ENCODE peak calls at places on chromosomes 3 and 15, in five cellular contexts. E is hepatocyte, J is fibroblast of lung, B is testis, P is fibroblast of the aortic adventitia. C is an unnamed sample.

GRCh38 chr3:168071535-168071934 is 24.2 kb downstream of the GOLIM4 start:
- DNase-seq in E (no peak), J (peak), B (no peak), P (peak), C (no peak)

GRCh38 chr15:56582785-56583184 is 117.8 kb upstream of the MNS1 start:
- DNase-seq in E (no peak), J (peak), B (no peak), P (no peak), C (no peak)

GRCh38 chr3:104887069-104887468 is 479.6 kb upstream of the ALCAM start:
- DNase-seq in E (no peak), J (peak), B (no peak), P (no peak), C (no peak)

GRCh38 chr3:23036728-23037127 is 166.4 kb upstream of the UBE2E2 start:
- DNase-seq in E (no peak), J (no peak), B (no peak), P (peak), C (no peak)

GRCh38 chr3:120864541-120864940 is 43.5 kb upstream of the STXBP5L start:
- DNase-seq in E (no peak), J (no peak), B (no peak), P (no peak), C (no peak)

GRCh38 chr3:97102641-97103040 is 288.2 kb downstream of the EPHA6 start:
- DNase-seq in E (no peak), J (peak), B (no peak), P (no peak), C (no peak)

GRCh38 chr3:66795365-66795764 is 202.7 kb upstream of the KBTBD8 start:
- DNase-seq in E (no peak), J (peak), B (no peak), P (peak), C (peak)

GRCh38 chr3:177601120-177601519 is 403.8 kb upstream of the TBL1XR1 start:
- DNase-seq in E (no peak), J (no peak), B (no peak), P (no peak), C (no peak)

GRCh38 chr15:94582368-94582767 is 351.0 kb downstream of the MCTP2 start:
- DNase-seq in E (peak), J (no peak), B (peak), P (no peak), C (no peak)

GRCh38 chr15:69853572-69853971 is 244.1 kb downstream of the TLE3 start:
- DNase-seq in E (peak), J (peak), B (no peak), P (peak), C (peak)

GRCh38 chr15:45242289-45242688 is 9.7 kb upstream of the SLC28A2 start:
- DNase-seq in E (no peak), J (peak), B (no peak), P (peak), C (no peak)
- H3K4me3 ChIP-seq in E (no peak), J (no peak), B (no peak), P (no peak), C (no peak)

GRCh38 chr3:14581334-14582072 is 41.4 kb upstream of the GRIP2 start:
- DNase-seq in E (no peak), J (no peak), B (no peak), P (no peak), C (no peak)

GRCh38 chr3:14574183-14574582 is 34.0 kb upstream of the GRIP2 start:
- DNase-seq in E (no peak), J (no peak), B (no peak), P (no peak), C (no peak)

GRCh38 chr3:14573706-14574105 is 33.6 kb upstream of the GRIP2 start:
- DNase-seq in E (no peak), J (no peak), B (no peak), P (no peak), C (no peak)

GRCh38 chr3:14576163-14576562 is 36.0 kb upstream of the GRIP2 start:
- DNase-seq in E (no peak), J (no peak), B (no peak), P (no peak), C (no peak)

DNA sequence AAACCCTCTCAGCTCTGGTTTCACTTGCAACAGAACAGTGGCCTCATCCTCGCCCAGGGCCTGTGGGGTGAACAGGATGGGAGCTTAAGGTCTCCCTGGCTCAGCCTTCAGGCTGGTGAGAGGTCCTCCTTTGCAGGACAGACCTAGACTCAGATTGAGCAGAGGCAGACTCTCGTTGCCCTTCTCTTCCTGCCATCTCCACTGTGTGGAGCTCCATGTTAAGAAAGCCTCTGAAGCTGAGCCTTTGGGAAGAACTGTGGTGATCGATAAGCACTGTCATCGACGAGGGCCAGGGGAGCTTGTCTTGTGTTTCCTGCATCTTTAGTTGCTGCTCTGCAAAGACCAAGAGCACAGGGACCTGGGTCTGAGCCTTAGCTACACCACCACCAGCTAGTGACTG is 37.8 kb upstream of the GRIP2 start:
- DNase-seq in E (no peak), J (no peak), B (no peak), P (no peak), C (no peak)
- TF ChIP-seq CTCF in E (no peak), J (no peak), B (no peak), P (no peak), C (peak)

DNA sequence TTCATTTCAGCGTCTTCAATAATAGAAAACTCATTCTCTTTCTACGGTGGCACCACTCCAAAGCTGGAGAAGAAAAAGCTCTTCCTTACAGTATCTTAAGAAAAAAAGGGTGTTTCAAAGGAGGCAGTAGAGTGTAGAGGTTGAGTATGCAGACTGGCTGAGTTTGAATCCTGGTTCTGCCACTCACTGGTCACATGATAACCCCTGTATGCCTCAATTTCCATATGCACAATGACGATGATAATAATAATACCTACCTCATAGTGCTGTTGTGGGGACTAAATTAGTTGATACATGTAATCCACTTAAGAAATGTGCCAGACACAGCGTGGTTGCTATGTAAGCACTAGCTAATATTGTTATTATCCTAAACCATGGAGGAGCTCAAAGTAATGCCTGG is 4.5 kb downstream of the ANP32A start:
- DNase-seq in E (no peak), J (no peak), B (no peak), P (no peak), C (no peak)
- H3K4me3 ChIP-seq in E (peak), J (no peak), B (no peak), P (no peak), C (no peak)

DNA sequence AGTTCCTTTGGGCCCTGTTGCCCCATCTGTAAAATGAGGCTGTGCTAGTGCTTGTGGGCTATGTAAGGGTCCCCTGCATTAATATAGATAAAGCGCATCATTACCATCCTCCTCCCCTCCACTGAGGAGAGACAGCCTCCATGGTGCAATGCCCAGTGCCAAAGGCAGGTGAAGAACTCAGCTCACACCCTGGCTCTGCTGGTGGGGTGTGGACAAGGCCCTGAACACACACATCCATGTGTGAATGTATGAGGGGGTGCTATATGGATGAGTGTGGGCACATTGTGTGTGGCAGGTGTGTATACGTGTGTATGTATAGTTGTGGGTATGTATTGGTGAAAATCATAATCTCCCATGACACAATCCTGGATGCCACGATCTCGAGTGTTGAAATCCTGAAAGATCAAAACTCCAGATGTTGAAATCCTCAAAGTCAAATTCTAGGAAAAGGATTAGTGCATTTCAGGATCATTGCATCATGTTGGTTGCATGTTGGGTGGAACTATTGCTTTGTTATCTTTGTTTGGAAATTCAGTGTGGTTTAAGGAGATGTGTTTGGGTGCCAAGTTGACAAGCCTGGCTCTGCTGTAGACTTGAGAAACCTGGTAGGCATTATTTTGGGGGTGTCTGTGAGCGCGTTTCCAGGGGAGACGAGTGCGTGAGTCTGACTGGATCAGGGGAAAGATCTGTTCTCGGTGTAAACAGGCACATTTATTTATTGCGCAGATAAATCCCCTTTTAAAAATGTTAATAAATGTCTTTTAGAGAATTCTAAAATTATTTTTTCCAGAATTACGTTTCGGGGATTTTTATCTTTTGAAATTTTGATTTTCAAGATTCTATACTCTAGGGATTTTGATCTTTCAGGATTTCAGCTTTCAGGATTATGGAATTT is 42.0 kb upstream of the SEC61A1 start:
- DNase-seq in E (no peak), J (peak), B (no peak), P (peak), C (peak)
- TF ChIP-seq CTCF in E (no peak), J (no peak), B (no peak), P (peak), C (no peak)

DNA sequence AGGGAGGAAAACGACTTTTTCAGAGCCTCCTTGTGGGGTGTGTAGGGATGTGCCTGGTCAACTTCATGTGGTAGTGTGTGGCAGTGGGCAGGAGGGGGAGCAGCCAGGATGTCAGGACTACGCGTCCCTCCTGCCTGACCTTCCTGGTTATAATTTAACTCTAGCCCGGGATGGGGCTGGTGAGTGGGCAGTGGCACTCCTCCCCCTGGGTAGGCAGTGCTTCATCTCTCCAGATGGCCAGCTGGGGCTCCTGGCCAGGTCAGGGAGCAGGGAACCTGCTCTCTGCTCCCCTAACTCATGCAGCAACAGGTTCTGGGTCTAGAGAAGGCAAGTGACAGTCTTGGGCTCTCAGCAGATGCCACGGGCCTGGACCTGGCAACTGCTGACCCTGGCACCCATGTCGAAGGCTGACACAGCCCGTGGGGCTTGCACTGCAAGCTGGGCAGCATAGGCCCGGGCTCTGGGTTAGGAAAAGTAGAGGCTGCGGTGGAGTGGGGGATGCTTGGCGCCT is 2.6 kb downstream of the ITIH4 start:
- DNase-seq in E (peak), J (no peak), B (no peak), P (no peak), C (no peak)
- H3K4me3 ChIP-seq in E (no peak), J (no peak), B (no peak), P (no peak), C (no peak)

GRCh38 chr3:171514466-171514865 is 54.3 kb upstream of the TNIK start:
- DNase-seq in E (no peak), J (no peak), B (no peak), P (no peak), C (no peak)
- TF ChIP-seq CTCF in E (peak), J (no peak), B (no peak), P (peak), C (no peak)

GRCh38 chr3:47419083-47420043 is 38.5 kb downstream of the PTPN23 start:
- DNase-seq in E (no peak), J (no peak), B (no peak), P (no peak), C (no peak)

GRCh38 chr3:47421741-47422649 is 41.2 kb downstream of the PTPN23 start:
- DNase-seq in E (no peak), J (no peak), B (peak), P (no peak), C (no peak)

GRCh38 chr3:47420044-47420430 is 39.2 kb downstream of the PTPN23 start:
- DNase-seq in E (no peak), J (no peak), B (no peak), P (no peak), C (no peak)

GRCh38 chr3:47422743-47423142 is 41.9 kb downstream of the PTPN23 start:
- DNase-seq in E (no peak), J (no peak), B (no peak), P (no peak), C (no peak)

DNA sequence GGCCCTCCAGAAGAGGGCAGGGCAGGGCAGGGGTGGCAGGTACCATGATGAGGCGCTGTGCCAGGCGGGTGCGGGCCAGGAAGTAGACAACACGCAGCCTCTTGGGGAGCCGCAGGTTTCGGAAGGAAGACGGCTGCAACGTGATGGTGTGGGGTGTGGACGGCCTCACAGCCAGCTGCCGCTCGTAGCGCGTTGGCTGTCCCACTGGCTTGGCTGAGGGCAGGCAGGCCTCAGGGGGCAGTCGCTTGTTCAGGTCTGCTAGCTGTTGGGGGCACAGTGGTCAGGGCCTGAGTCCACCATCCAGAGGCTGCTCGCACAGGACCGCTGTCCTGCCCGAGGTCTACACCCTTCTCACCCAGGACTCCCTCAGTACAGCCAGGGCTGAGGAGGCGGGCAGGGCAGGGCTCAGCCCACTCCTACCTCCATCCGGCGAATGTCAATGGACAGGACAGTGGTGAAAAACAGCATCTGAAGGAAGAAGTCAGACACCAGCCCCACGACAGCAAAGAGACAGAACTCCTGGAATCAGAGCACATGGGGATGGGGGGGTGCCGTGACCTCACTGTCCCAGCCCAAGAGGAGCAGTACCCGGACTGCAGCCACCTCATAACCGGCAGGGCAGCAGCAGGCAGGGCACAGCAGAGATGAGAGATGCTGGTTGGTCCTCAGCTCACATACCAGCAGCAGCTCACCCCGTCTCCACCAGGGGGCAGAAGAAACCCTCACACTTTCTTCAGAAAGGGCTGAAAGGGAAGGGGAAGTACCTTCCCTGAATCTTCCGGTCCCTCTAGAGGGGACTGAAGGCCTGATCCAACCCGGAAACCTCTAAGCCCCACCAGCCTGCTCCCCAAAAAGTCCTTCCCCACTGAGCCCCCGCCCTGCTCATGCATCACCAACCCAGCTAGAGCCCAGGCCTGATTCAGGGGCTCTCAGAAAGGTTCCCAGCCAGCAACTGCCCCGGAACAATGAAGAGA is 40.0 kb downstream of the PTPN23 start:
- DNase-seq in E (peak), J (peak), B (peak), P (peak), C (peak)
- H3K4me3 ChIP-seq in E (no peak), J (no peak), B (no peak), P (no peak), C (no peak)

GRCh38 chr3:126663750-126664149 is 8.8 kb upstream of the TXNRD3 start:
- DNase-seq in E (no peak), J (no peak), B (no peak), P (no peak), C (no peak)

GRCh38 chr3:126666002-126666401 is 11.1 kb upstream of the TXNRD3 start:
- DNase-seq in E (no peak), J (no peak), B (no peak), P (no peak), C (no peak)

GRCh38 chr3:126663257-126663656 is 8.3 kb upstream of the TXNRD3 start:
- DNase-seq in E (no peak), J (no peak), B (no peak), P (no peak), C (no peak)

GRCh38 chr3:126665221-126665936 is 10.5 kb upstream of the TXNRD3 start:
- DNase-seq in E (no peak), J (no peak), B (no peak), P (no peak), C (no peak)

GRCh38 chr3:126664591-126665214 is 9.8 kb upstream of the TXNRD3 start:
- DNase-seq in E (no peak), J (peak), B (no peak), P (peak), C (no peak)
- TF ChIP-seq CTCF in E (no peak), J (no peak), B (peak), P (peak), C (peak)

C was measured in AG09309.